ENCODE peak calls at places on chromosomes 3 and 15, in eight cellular contexts. O, F, V, Q, W, C, D and Z are unnamed samples.

GRCh38 chr15:20358066-20358780 is 183.4 kb downstream of the GOLGA6L6 start:
- DNase-seq in C (no peak), O (no peak), F (no peak), D (no peak), Q (no peak), W (no peak), V (no peak), Z (no peak)

GRCh38 chr15:62569460-62570404 is 404.6 kb upstream of the C2CD4B start:
- DNase-seq in F (peak), W (peak), O (no peak), Q (peak), C (no peak), V (no peak), D (no peak), Z (peak)

GRCh38 chr15:82040395-82040794 is 5.4 kb downstream of the MEX3B start:
- DNase-seq in Q (no peak), W (no peak), O (no peak), V (no peak), C (no peak), D (no peak), F (no peak), Z (peak)

GRCh38 chr15:70142322-70143191 is 44.8 kb upstream of the TLE3 start:
- DNase-seq in V (no peak), Q (no peak), D (no peak), O (peak), C (no peak), W (no peak), F (no peak), Z (peak)

GRCh38 chr3:125128861-125129501 is 73.2 kb upstream of the HEG1 start:
- DNase-seq in F (no peak), Q (no peak), W (no peak), V (no peak), D (no peak), O (no peak), C (no peak), Z (peak)

GRCh38 chr15:68789921-68790575 is 30.6 kb downstream of the ANP32A start:
- DNase-seq in W (no peak), D (no peak), O (no peak), F (no peak), C (peak), V (no peak), Q (no peak), Z (peak)

GRCh38 chr3:181941250-181941649 is 229.5 kb downstream of the SOX2 start:
- DNase-seq in F (peak), Q (no peak), D (peak), W (no peak), V (no peak), C (no peak), O (peak), Z (no peak)

GRCh38 chr3:128634075-128634611 is 16.5 kb downstream of the RPN1 start:
- DNase-seq in O (no peak), Q (no peak), V (no peak), F (no peak), D (no peak), C (no peak), W (no peak), Z (no peak)

GRCh38 chr3:59235221-59236012 is 185.6 kb upstream of the CFAP20DC start:
- DNase-seq in F (no peak), W (no peak), C (no peak), D (no peak), O (peak), V (no peak), Q (no peak), Z (no peak)

GRCh38 chr3:23913873-23914743 is 2.7 kb downstream of the NKIRAS1 start:
- DNase-seq in D (peak), Q (no peak), F (no peak), O (no peak), C (no peak), V (no peak), W (no peak), Z (no peak)

GRCh38 chr15:95594496-95594895 is 736.0 kb upstream of the NR2F2 start:
- DNase-seq in O (no peak), V (no peak), W (no peak), Q (no peak), C (no peak), F (no peak), D (no peak), Z (no peak)

GRCh38 chr3:51873876-51874275 is 1.5 kb downstream of the IQCF5 start:
- DNase-seq in C (no peak), W (no peak), O (no peak), Q (no peak), D (no peak), F (no peak), V (no peak), Z (no peak)

GRCh38 chr3:14980689-14981088 is 33.3 kb downstream of the NR2C2 start:
- DNase-seq in C (no peak), O (no peak), V (no peak), D (no peak), W (no peak), Q (no peak), F (no peak), Z (no peak)

GRCh38 chr3:73540969-73541740 is 83.6 kb downstream of the PDZRN3 start:
- DNase-seq in C (no peak), D (no peak), W (no peak), F (peak), O (no peak), Q (no peak), V (no peak), Z (peak)

GRCh38 chr3:150469031-150469930 is 61.2 kb downstream of the TSC22D2 start:
- DNase-seq in D (no peak), O (no peak), V (no peak), C (no peak), W (peak), Q (peak), F (peak), Z (peak)

GRCh38 chr3:31166249-31166885 is 271.9 kb upstream of the GADL1 start:
- DNase-seq in D (no peak), F (peak), Q (peak), O (no peak), W (no peak), V (no peak), C (peak), Z (peak)

GRCh38 chr3:172209333-172210321 is 170.2 kb downstream of the FNDC3B start:
- DNase-seq in D (no peak), W (peak), V (no peak), O (no peak), C (no peak), Q (no peak), F (no peak), Z (no peak)

GRCh38 chr15:88456733-88457132 is 10.5 kb downstream of the MRPL46 start:
- DNase-seq in D (no peak), V (no peak), F (no peak), W (no peak), C (no peak), O (no peak), Q (peak), Z (no peak)

GRCh38 chr3:194344012-194344411 is 7.1 kb downstream of the CPN2 start:
- DNase-seq in W (peak), F (peak), D (peak), V (peak), Q (peak), O (no peak), C (peak), Z (peak)

GRCh38 chr15:57288926-57289650 is 87.2 kb upstream of the CGNL1 start:
- DNase-seq in F (no peak), C (no peak), Q (no peak), W (no peak), V (no peak), O (no peak), D (no peak), Z (no peak)

GRCh38 chr3:102457644-102458043 is 22.8 kb downstream of the ZPLD1 start:
- DNase-seq in V (no peak), C (no peak), D (no peak), W (no peak), Q (no peak), F (no peak), O (no peak), Z (no peak)

GRCh38 chr15:64133619-64134018 is 17.9 kb upstream of the SNX22 start:
- DNase-seq in D (no peak), O (no peak), Q (no peak), V (no peak), F (no peak), W (no peak), C (no peak), Z (no peak)

GRCh38 chr3:161890147-161890625 is 393.6 kb downstream of the OTOL1 start:
- DNase-seq in O (no peak), W (no peak), F (peak), D (no peak), C (no peak), V (no peak), Q (no peak), Z (peak)

GRCh38 chr3:62529230-62529629 is 155.9 kb upstream of the FEZF2 start:
- DNase-seq in C (peak), O (no peak), D (no peak), Q (peak), F (peak), W (no peak), V (no peak), Z (peak)

GRCh38 chr3:140285380-140285779 is 350.4 kb downstream of the CLSTN2 start:
- DNase-seq in C (no peak), Q (no peak), W (no peak), D (no peak), O (no peak), F (no peak), V (no peak), Z (no peak)

GRCh38 chr3:25973111-25973510 is 183.2 kb downstream of the OXSM start:
- DNase-seq in Q (no peak), O (no peak), W (no peak), F (no peak), D (no peak), V (no peak), C (no peak), Z (no peak)

GRCh38 chr3:31895471-31895870 is 85.6 kb downstream of the OSBPL10 start:
- DNase-seq in W (no peak), V (no peak), O (no peak), D (no peak), Q (no peak), C (no peak), F (peak), Z (peak)

GRCh38 chr3:149657458-149657795 is 398 bp downstream of the WWTR1 start:
- DNase-seq in W (peak), V (no peak), F (peak), C (peak), Q (peak), O (no peak), D (no peak), Z (peak)

GRCh38 chr3:112958749-112959560 is 15.9 kb downstream of the CD200R1 start:
- DNase-seq in W (no peak), F (no peak), C (no peak), V (no peak), O (no peak), D (peak), Q (no peak), Z (no peak)

GRCh38 chr3:171804618-171805389 is 5.5 kb downstream of the PLD1 start:
- DNase-seq in Q (peak), C (no peak), F (no peak), V (no peak), W (peak), D (no peak), O (no peak), Z (peak)

GRCh38 chr3:136694321-136694720 is 57.9 kb downstream of the STAG1 start:
- DNase-seq in W (no peak), F (no peak), C (no peak), V (no peak), D (no peak), O (no peak), Q (no peak), Z (no peak)

GRCh38 chr15:45521596-45522167 is 873 bp downstream of the SLC30A4 start:
- DNase-seq in F (peak), Q (no peak), W (no peak), V (no peak), C (no peak), D (peak), O (peak), Z (peak)

GRCh38 chr3:122973893-122974615 is 53.5 kb downstream of the SEMA5B start:
- DNase-seq in O (no peak), C (no peak), F (no peak), V (no peak), D (no peak), W (no peak), Q (no peak), Z (no peak)

GRCh38 chr3:106610362-106610997 is 741.7 kb upstream of the CBLB start:
- DNase-seq in Q (no peak), V (no peak), F (peak), W (no peak), O (no peak), C (no peak), D (no peak), Z (no peak)

GRCh38 chr15:60520041-60520824 is 41.3 kb upstream of the ICE2 start:
- DNase-seq in D (no peak), V (no peak), C (no peak), W (no peak), O (no peak), Q (no peak), F (peak), Z (no peak)

DNA sequence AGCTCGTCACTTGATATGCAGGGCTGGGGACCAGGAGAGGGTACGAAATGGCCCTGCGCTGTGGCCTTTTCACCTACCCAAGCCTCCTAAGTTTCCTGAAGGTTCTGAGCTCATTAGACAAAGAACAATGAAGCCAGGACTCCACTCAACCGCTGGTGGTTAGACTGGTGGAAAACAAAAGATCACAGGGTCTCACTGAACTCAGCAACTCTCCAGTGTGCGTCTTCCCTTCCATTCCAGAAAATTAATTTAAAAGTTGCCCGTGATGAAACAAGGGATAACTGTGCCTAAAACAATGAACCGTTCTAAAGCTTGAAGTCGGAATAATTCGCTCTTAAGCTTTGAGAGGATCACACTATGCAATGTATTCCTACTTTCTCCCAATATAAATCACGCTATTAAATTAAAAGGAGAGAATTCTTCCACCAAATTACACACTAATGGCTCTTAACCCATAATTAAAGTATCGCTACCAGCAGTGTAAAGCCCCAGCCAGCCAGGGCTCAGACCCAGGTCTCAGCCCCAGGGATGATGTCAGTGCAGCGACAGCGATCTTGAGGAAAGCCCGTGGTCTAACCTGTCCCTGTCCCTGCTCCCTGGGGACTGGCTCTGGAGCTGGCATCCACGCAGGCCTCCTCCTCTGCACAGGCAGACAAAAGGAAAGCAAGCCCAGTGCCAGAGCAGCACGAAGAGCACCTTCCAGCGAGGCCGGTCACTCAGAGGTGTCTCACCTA is 4.9 kb downstream of the VGLL4 start:
- DNase-seq in C (peak), Q (no peak), F (no peak), W (no peak), V (no peak), O (no peak), D (no peak), Z (peak)
- H3K4me3 ChIP-seq in C (peak), Q (no peak), F (no peak), W (peak), V (no peak), O (no peak), D (no peak), Z (peak)

GRCh38 chr3:71718069-71718468 is 7.1 kb downstream of the EIF4E3 start:
- DNase-seq in F (no peak), C (no peak), D (no peak), W (no peak), V (peak), O (no peak), Q (no peak), Z (no peak)

GRCh38 chr3:71723452-71724170 is 1.6 kb downstream of the EIF4E3 start:
- DNase-seq in Q (no peak), F (no peak), V (peak), C (no peak), W (no peak), O (no peak), D (peak), Z (no peak)

GRCh38 chr3:71722693-71723092 is 2.5 kb downstream of the EIF4E3 start:
- DNase-seq in W (no peak), V (no peak), C (no peak), Q (no peak), F (no peak), O (no peak), D (peak), Z (no peak)

GRCh38 chr3:71721721-71722157 is 3.5 kb downstream of the EIF4E3 start:
- DNase-seq in V (no peak), O (no peak), Q (no peak), F (no peak), C (no peak), D (no peak), W (no peak), Z (no peak)

DNA sequence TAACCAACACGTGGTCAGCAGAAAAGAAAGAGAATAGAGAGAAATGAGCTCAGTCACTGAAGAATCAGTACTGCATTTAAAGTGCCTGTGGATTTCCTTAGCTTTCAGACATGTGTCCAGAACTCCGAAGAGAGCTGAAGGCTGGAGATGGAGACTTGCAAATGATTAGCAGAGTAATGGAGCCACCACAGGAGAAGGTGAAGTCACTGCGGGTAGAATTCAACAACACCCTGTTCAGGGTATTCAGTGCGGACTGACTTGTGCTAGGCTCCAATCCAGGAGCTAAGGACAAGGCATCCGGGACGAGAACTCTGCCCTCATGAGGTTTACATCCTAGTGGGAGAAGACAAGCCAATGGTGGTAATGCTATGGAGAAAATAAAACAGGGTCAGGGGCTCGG is 4.2 kb downstream of the EIF4E3 start:
- DNase-seq in O (no peak), W (no peak), C (no peak), D (no peak), F (no peak), Q (no peak), V (no peak), Z (no peak)
- TF ChIP-seq CTCF in O (no peak), W (no peak), C (no peak), D (no peak), F (no peak), Q (no peak), V (no peak), Z (no peak)

GRCh38 chr3:183826448-183826847 is 1.1 kb upstream of the MAP6D1 start:
- DNase-seq in F (peak), Q (peak), C (no peak), W (no peak), V (no peak), D (no peak), O (no peak), Z (no peak)

GRCh38 chr3:183825380-183826161 is at the start of gene MAP6D1:
- DNase-seq in V (peak), D (no peak), F (peak), C (peak), O (peak), W (no peak), Q (peak), Z (peak)

GRCh38 chr3:183823963-183824362 is 1.4 kb downstream of the MAP6D1 start:
- DNase-seq in V (no peak), O (no peak), F (no peak), W (no peak), Q (no peak), C (no peak), D (no peak), Z (no peak)

GRCh38 chr3:183826854-183827253 is 1.5 kb upstream of the MAP6D1 start:
- DNase-seq in F (no peak), V (no peak), C (no peak), W (no peak), Q (no peak), D (no peak), O (no peak), Z (no peak)

GRCh38 chr3:183824761-183825379 is 507 bp downstream of the MAP6D1 start:
- DNase-seq in F (no peak), W (no peak), O (no peak), D (no peak), Q (peak), C (peak), V (no peak), Z (no peak)
- H3K4me3 ChIP-seq in F (peak), W (peak), O (peak), D (no peak), Q (no peak), C (peak), V (peak), Z (peak)

GRCh38 chr3:186635532-186635931 is 4.7 kb upstream of the FETUB start:
- DNase-seq in V (no peak), C (no peak), Q (no peak), O (no peak), F (no peak), D (no peak), W (no peak), Z (no peak)

GRCh38 chr3:186636536-186636935 is 3.7 kb upstream of the FETUB start:
- DNase-seq in V (no peak), D (no peak), Q (no peak), C (no peak), O (no peak), F (no peak), W (no peak), Z (no peak)

GRCh38 chr3:186638259-186638658 is 1.9 kb upstream of the FETUB start:
- DNase-seq in V (no peak), F (no peak), O (no peak), D (no peak), W (no peak), C (no peak), Q (no peak), Z (no peak)

GRCh38 chr3:186639778-186640472 is at the start of gene FETUB:
- DNase-seq in O (no peak), D (no peak), C (no peak), V (no peak), F (no peak), W (no peak), Q (no peak), Z (no peak)

DNA sequence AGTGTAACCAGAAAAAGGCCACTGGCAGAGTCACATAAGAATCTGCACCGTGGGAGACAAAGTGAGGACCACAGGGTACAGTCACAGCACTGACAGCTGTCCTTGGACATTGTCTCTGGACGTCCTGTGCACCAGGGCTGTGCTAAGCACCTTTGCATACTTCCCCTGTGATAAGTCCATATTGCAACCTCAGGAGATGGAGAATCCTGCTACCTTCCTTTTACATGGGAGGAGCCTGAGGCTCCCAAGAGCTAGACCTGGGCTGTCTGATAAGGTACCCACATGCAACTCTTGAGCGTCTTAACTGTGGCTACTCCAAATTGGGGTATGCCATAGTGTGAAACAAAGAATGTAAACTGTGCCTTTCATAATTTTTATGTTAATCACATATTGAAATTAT is 2.5 kb upstream of the FETUB start:
- DNase-seq in V (no peak), O (no peak), F (no peak), W (no peak), C (no peak), D (no peak), Q (no peak), Z (no peak)
- TF ChIP-seq CTCF in V (no peak), O (no peak), F (no peak), W (no peak), C (no peak), D (no peak), Q (no peak), Z (no peak)